ENCODE peak calls at places on chromosomes 1 and 21, in five cellular contexts. M, R, C, U and X are unnamed samples.

GRCh38 chr21:18908641-18909040 is 505.1 kb upstream of the TMPRSS15 start:
- DNase-seq in M (no peak), R (no peak), C (no peak), U (no peak), X (no peak)

GRCh38 chr1:97210302-97210701 is 488.7 kb downstream of the PTBP2 start:
- DNase-seq in M (no peak), R (no peak), C (no peak), U (no peak), X (no peak)

GRCh38 chr1:18175530-18176377 is 68.2 kb downstream of the IGSF21 start:
- DNase-seq in M (no peak), R (no peak), C (no peak), U (no peak), X (no peak)

GRCh38 chr1:96206451-96206850 is 515.1 kb upstream of the PTBP2 start:
- DNase-seq in M (no peak), R (no peak), C (no peak), U (no peak), X (no peak)

GRCh38 chr1:93322349-93322748 is 23.4 kb upstream of the DR1 start:
- DNase-seq in M (no peak), R (no peak), C (no peak), U (no peak), X (no peak)

GRCh38 chr1:227447531-227447990 is 115.8 kb upstream of the ZNF678 start:
- DNase-seq in M (no peak), R (peak; percentile 28), C (peak; percentile 54), U (peak; percentile 26), X (peak; percentile 69)

GRCh38 chr1:12565094-12565965 is 52.7 kb downstream of the DHRS3 start:
- DNase-seq in M (no peak), R (no peak), C (no peak), U (no peak), X (peak; percentile 52)

GRCh38 chr21:45391743-45392079 is 13.3 kb upstream of the COL18A1 start:
- DNase-seq in M (no peak), R (no peak), C (peak; percentile 15), U (no peak), X (no peak)

GRCh38 chr1:157034137-157034800 is 11.3 kb downstream of the ARHGEF11 start:
- DNase-seq in M (no peak), R (no peak), C (no peak), U (no peak), X (no peak)

GRCh38 chr1:158095737-158096335 is 84.9 kb upstream of the CD1D start:
- DNase-seq in M (no peak), R (no peak), C (no peak), U (peak; percentile 49), X (peak; percentile 53)

GRCh38 chr1:236394905-236395779 is 1.1 kb downstream of the EDARADD start:
- DNase-seq in M (no peak), R (peak; percentile 67), C (no peak), U (peak; percentile 44), X (peak; percentile 34)

GRCh38 chr1:200959341-200959985 is 64.1 kb downstream of the KIF21B start:
- DNase-seq in M (no peak), R (peak; percentile 42), C (no peak), U (no peak), X (peak; percentile 34)

GRCh38 chr1:83882906-83883305 is 116.0 kb downstream of the TTLL7 start:
- DNase-seq in M (no peak), R (peak; percentile 4), C (peak; percentile 46), U (peak; percentile 30), X (peak; percentile 54)

GRCh38 chr1:59699227-59699847 is 115.4 kb upstream of the HOOK1 start:
- DNase-seq in M (no peak), R (peak; percentile 25), C (no peak), U (peak; percentile 64), X (peak; percentile 61)

GRCh38 chr21:28789571-28789970 is 203.1 kb downstream of the LTN1 start:
- DNase-seq in M (no peak), R (no peak), C (no peak), U (no peak), X (peak; percentile 30)

GRCh38 chr1:65255088-65256050 is 54.0 kb upstream of the DNAJC6 start:
- DNase-seq in M (no peak), R (peak; percentile 34), C (no peak), U (peak; percentile 33), X (no peak)

GRCh38 chr21:41342035-41342434 is 19.8 kb upstream of the MX2 start:
- DNase-seq in M (no peak), R (no peak), C (no peak), U (no peak), X (no peak)

GRCh38 chr1:94247146-94248094 is 10.0 kb upstream of the ARHGAP29 start:
- DNase-seq in M (no peak), R (peak; percentile 95), C (peak; percentile 89), U (peak; percentile 92), X (peak; percentile 80)

GRCh38 chr21:40507978-40508377 is 339.0 kb downstream of the DSCAM start:
- DNase-seq in M (no peak), R (no peak), C (no peak), U (peak; percentile 16), X (no peak)

GRCh38 chr1:218351617-218352438 is 6.7 kb downstream of the TGFB2 start:
- DNase-seq in M (no peak), R (no peak), C (no peak), U (no peak), X (peak; percentile 90)

GRCh38 chr1:160954158-160955104 is at the start of gene ITLN2:
- DNase-seq in M (no peak), R (peak; percentile 53), C (no peak), U (peak; percentile 65), X (peak; percentile 68)

GRCh38 chr1:211601159-211601558 is 22.2 kb upstream of the SLC30A1 start:
- DNase-seq in M (no peak), R (no peak), C (no peak), U (no peak), X (no peak)

GRCh38 chr21:38333290-38334272 is 76.8 kb downstream of the KCNJ15 start:
- DNase-seq in M (no peak), R (no peak), C (no peak), U (no peak), X (no peak)
- TF ChIP-seq CTCF in M (peak; percentile 48), R (no peak), C (peak; percentile 20), U (peak; percentile 27), X (peak; percentile 62)

DNA sequence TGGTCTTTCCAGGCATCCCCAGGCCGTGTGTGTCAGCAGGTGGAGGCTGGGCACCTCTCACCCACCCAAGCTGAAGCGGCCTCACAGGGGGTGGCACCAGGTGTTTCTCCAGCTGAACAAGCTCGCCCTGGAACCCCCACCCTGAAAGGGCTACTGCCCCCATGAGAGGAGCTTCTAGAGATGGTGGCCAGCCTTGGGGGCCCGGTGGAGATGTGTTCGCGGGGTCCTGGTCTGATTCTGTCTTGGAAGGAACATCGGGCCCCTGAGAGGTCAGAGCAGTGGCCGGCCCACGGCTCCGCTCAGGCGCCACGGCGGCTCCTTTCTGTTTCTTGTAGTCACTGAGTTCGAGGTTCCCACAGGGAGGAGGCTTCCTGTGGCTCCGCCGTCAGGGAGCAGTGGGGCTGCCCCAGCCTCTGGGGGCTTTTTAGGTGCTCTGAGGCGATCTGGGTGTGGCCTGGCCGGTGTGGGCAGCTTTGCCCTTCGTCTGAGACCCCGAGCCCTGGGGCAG is 46.9 kb downstream of the SKI start:
- DNase-seq in M (no peak), R (no peak), C (peak; percentile 50), U (no peak), X (no peak)
- TF ChIP-seq CTCF in M (no peak), R (no peak), C (no peak), U (no peak), X (no peak)

GRCh38 chr1:213986925-213987250 is 885 bp upstream of the PROX1 start:
- DNase-seq in M (no peak), R (no peak), C (no peak), U (no peak), X (no peak)

GRCh38 chr1:213987422-213987875 is 324 bp upstream of the PROX1 start:
- DNase-seq in M (no peak), R (no peak), C (no peak), U (peak; percentile 76), X (peak; percentile 91)

GRCh38 chr1:213989071-213989739 is 1.4 kb downstream of the PROX1 start:
- DNase-seq in M (no peak), R (peak; percentile 50), C (no peak), U (peak; percentile 42), X (no peak)

GRCh38 chr1:213988639-213989070 is 882 bp downstream of the PROX1 start:
- DNase-seq in M (no peak), R (peak; percentile 41), C (no peak), U (peak; percentile 50), X (no peak)

GRCh38 chr1:213987876-213988638 is at the start of gene PROX1:
- DNase-seq in M (peak; percentile 33), R (peak; percentile 84), C (peak; percentile 66), U (peak; percentile 91), X (peak; percentile 94)
- TF ChIP-seq CTCF in M (no peak), R (no peak), C (no peak), U (no peak), X (peak; percentile 15)

GRCh38 chr1:37919277-37919676 is 27.6 kb downstream of the INPP5B start:
- DNase-seq in M (no peak), R (no peak), C (no peak), U (peak; percentile 26), X (peak; percentile 20)

GRCh38 chr1:37926061-37926924 is 20.6 kb downstream of the INPP5B start:
- DNase-seq in M (no peak), R (no peak), C (no peak), U (no peak), X (no peak)

GRCh38 chr1:37923551-37923889 is 23.3 kb downstream of the INPP5B start:
- DNase-seq in M (no peak), R (no peak), C (no peak), U (no peak), X (no peak)

GRCh38 chr1:37925316-37925715 is 21.5 kb downstream of the INPP5B start:
- DNase-seq in M (no peak), R (no peak), C (no peak), U (no peak), X (no peak)

GRCh38 chr1:37922767-37923550 is 23.9 kb downstream of the INPP5B start:
- DNase-seq in M (no peak), R (no peak), C (no peak), U (no peak), X (no peak)
- TF ChIP-seq CTCF in M (no peak), R (no peak), C (no peak), U (no peak), X (no peak)

DNA sequence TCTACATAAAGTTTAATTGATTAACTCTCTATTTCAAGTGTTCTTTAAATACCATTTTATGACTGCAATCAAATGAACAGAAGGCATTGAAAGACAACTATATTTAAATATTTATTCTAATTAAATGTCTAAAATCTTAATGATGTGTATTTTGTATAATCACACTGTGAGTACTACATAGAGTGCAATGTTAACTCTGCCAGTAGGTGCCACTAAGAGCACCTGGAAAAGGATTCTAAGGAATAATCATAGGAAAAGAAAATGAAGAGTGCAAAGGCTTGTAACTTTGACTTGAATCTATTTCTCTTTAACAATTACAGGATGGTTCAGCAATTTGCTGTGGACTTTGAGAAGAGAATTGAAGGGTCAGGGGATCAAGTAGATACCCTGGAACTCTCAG is 200.4 kb downstream of the DNM3 start:
- DNase-seq in M (no peak), R (no peak), C (no peak), U (peak; percentile 38), X (peak; percentile 51)
- TF ChIP-seq CTCF in M (peak; percentile 61), R (no peak), C (peak; percentile 36), U (peak; percentile 70), X (peak; percentile 56)